ENCODE peak calls at places on chromosome X, in four cellular contexts. One of them, this sample, is unnamed.

GRCh38 chrX:31070057-31070468 is 1.8 kb downstream of the FTHL17 start:
- DNase-seq in CD4-positive, alpha-beta T cell: no peak
- DNase-seq in HEK293T: no peak
- DNase-seq in GM10248: peak
- DNase-seq in this sample: no peak

GRCh38 chrX:140501940-140502468 is 2.9 kb downstream of the SOX3 start:
- DNase-seq in CD4-positive, alpha-beta T cell: no peak
- DNase-seq in HEK293T: no peak
- DNase-seq in GM10248: no peak
- DNase-seq in this sample: no peak

GRCh38 chrX:7170903-7171302 is 22.9 kb upstream of the PUDP start:
- DNase-seq in CD4-positive, alpha-beta T cell: peak
- DNase-seq in HEK293T: peak
- DNase-seq in GM10248: no peak
- DNase-seq in this sample: peak

GRCh38 chrX:11239230-11239629 is 54.0 kb upstream of the AMELX start:
- DNase-seq in CD4-positive, alpha-beta T cell: no peak
- DNase-seq in HEK293T: no peak
- DNase-seq in GM10248: peak
- DNase-seq in this sample: no peak

GRCh38 chrX:149074429-149074828 is 430.7 kb downstream of the IDS start:
- DNase-seq in CD4-positive, alpha-beta T cell: no peak
- DNase-seq in HEK293T: no peak
- DNase-seq in GM10248: peak
- DNase-seq in this sample: no peak

GRCh38 chrX:21865436-21865835 is 9.6 kb downstream of the YY2 start:
- DNase-seq in CD4-positive, alpha-beta T cell: no peak
- DNase-seq in HEK293T: no peak
- DNase-seq in GM10248: no peak
- DNase-seq in this sample: no peak

GRCh38 chrX:65740909-65741308 is 73.5 kb downstream of the MSN start:
- DNase-seq in CD4-positive, alpha-beta T cell: no peak
- DNase-seq in HEK293T: no peak
- DNase-seq in GM10248: no peak
- DNase-seq in this sample: no peak

GRCh38 chrX:16666541-16666940 is 16.6 kb downstream of the S100G start:
- DNase-seq in CD4-positive, alpha-beta T cell: no peak
- DNase-seq in HEK293T: no peak
- DNase-seq in GM10248: no peak
- DNase-seq in this sample: no peak

GRCh38 chrX:73215263-73215662 is 612 bp upstream of the NAP1L2 start:
- DNase-seq in CD4-positive, alpha-beta T cell: no peak
- DNase-seq in HEK293T: no peak
- DNase-seq in GM10248: no peak
- DNase-seq in this sample: no peak

GRCh38 chrX:40729923-40730584 is 5.3 kb downstream of the MED14 start:
- DNase-seq in CD4-positive, alpha-beta T cell: no peak
- DNase-seq in HEK293T: no peak
- DNase-seq in GM10248: no peak
- DNase-seq in this sample: no peak

GRCh38 chrX:138946941-138947340 is 235.4 kb upstream of the FGF13 start:
- DNase-seq in CD4-positive, alpha-beta T cell: no peak
- DNase-seq in HEK293T: no peak
- DNase-seq in GM10248: no peak
- DNase-seq in this sample: no peak

GRCh38 chrX:105872921-105873320 is 50.6 kb downstream of the NRK start:
- DNase-seq in CD4-positive, alpha-beta T cell: no peak
- DNase-seq in HEK293T: no peak
- DNase-seq in GM10248: no peak
- DNase-seq in this sample: peak

GRCh38 chrX:30278365-30278764 is 30.8 kb downstream of the NR0B1 start:
- DNase-seq in CD4-positive, alpha-beta T cell: no peak
- DNase-seq in HEK293T: no peak
- DNase-seq in GM10248: no peak
- DNase-seq in this sample: no peak

GRCh38 chrX:85359051-85359450 is 20.4 kb downstream of the POF1B start:
- DNase-seq in CD4-positive, alpha-beta T cell: no peak
- DNase-seq in HEK293T: no peak
- DNase-seq in GM10248: no peak
- DNase-seq in this sample: no peak

GRCh38 chrX:155880586-155881157 is 473 bp upstream of the VAMP7 start:
- DNase-seq in CD4-positive, alpha-beta T cell: no peak
- DNase-seq in HEK293T: peak
- DNase-seq in GM10248: no peak
- DNase-seq in this sample: no peak

GRCh38 chrX:115901241-115901640 is 269.3 kb upstream of the AGTR2 start:
- DNase-seq in CD4-positive, alpha-beta T cell: no peak
- DNase-seq in HEK293T: no peak
- DNase-seq in GM10248: no peak
- DNase-seq in this sample: no peak

GRCh38 chrX:14027031-14027430 is 2.7 kb downstream of the GEMIN8 start:
- DNase-seq in CD4-positive, alpha-beta T cell: no peak
- DNase-seq in HEK293T: no peak
- DNase-seq in GM10248: no peak
- DNase-seq in this sample: peak

GRCh38 chrX:9320940-9321339 is 143.9 kb upstream of the TBL1X start:
- DNase-seq in CD4-positive, alpha-beta T cell: no peak
- DNase-seq in HEK293T: no peak
- DNase-seq in GM10248: no peak
- DNase-seq in this sample: no peak

GRCh38 chrX:123976671-123977316 is 15.3 kb downstream of the STAG2 start:
- DNase-seq in CD4-positive, alpha-beta T cell: no peak
- DNase-seq in HEK293T: peak
- DNase-seq in GM10248: no peak
- DNase-seq in this sample: peak

GRCh38 chrX:81336455-81337144 is 134.7 kb downstream of the SH3BGRL start:
- DNase-seq in CD4-positive, alpha-beta T cell: no peak
- DNase-seq in HEK293T: no peak
- DNase-seq in GM10248: no peak
- DNase-seq in this sample: no peak